ENCODE peak calls at places on chromosomes 5 and 9, in four cellular contexts. One of them, this sample, is unnamed.

GRCh38 chr9:134290603-134291451 is 35.4 kb upstream of the RXRA start:
- DNase-seq in ovary: no peak
- DNase-seq in coronary artery: no peak
- DNase-seq in NCI-H1105: no peak
- DNase-seq in this sample: no peak

GRCh38 chr5:135372654-135373381 is 26.2 kb downstream of the MACROH2A1 start:
- DNase-seq in ovary: no peak
- DNase-seq in coronary artery: no peak
- DNase-seq in NCI-H1105: no peak
- DNase-seq in this sample: no peak

GRCh38 chr5:72811849-72812248 is 4.6 kb upstream of the TNPO1 start:
- DNase-seq in ovary: no peak
- DNase-seq in coronary artery: no peak
- DNase-seq in NCI-H1105: no peak
- DNase-seq in this sample: no peak

GRCh38 chr5:89374144-89374784 is 491.3 kb upstream of the MEF2C start:
- DNase-seq in ovary: no peak
- DNase-seq in coronary artery: no peak
- DNase-seq in NCI-H1105: peak; percentile 34
- DNase-seq in this sample: peak; percentile 66

GRCh38 chr9:93231121-93231694 is 47.3 kb downstream of the WNK2 start:
- DNase-seq in ovary: no peak
- DNase-seq in coronary artery: no peak
- DNase-seq in NCI-H1105: peak; percentile 64
- DNase-seq in this sample: peak; percentile 82

GRCh38 chr9:132837501-132838268 is 40.4 kb downstream of the AK8 start:
- DNase-seq in ovary: peak; percentile 14
- DNase-seq in coronary artery: no peak
- DNase-seq in NCI-H1105: no peak
- DNase-seq in this sample: no peak

GRCh38 chr9:2570615-2571479 is 50.7 kb upstream of the VLDLR start:
- DNase-seq in ovary: peak; percentile 84
- DNase-seq in coronary artery: peak; percentile 91
- DNase-seq in NCI-H1105: peak; percentile 73
- DNase-seq in this sample: peak; percentile 64

GRCh38 chr5:127002390-127002789 is 28.0 kb downstream of the MARCHF3 start:
- DNase-seq in ovary: no peak
- DNase-seq in coronary artery: no peak
- DNase-seq in NCI-H1105: no peak
- DNase-seq in this sample: no peak

GRCh38 chr5:25618821-25619220 is 974.0 kb upstream of the CDH10 start:
- DNase-seq in ovary: no peak
- DNase-seq in coronary artery: no peak
- DNase-seq in NCI-H1105: no peak
- DNase-seq in this sample: no peak

This sample was measured in COR-L47.